ENCODE peak calls at places on chromosomes 1 and 21, in five cellular contexts. J is thoracic aorta, L is mucosa of descending colon, Z is A673, X is astrocyte of the spinal cord. T is an unnamed sample.

GRCh38 chr1:18681423-18681835 is 50.8 kb downstream of the PAX7 start:
- DNase-seq in Z (peak), J (no peak), X (no peak), L (no peak), T (peak)

GRCh38 chr1:240174734-240175133 is 83.1 kb downstream of the FMN2 start:
- DNase-seq in J (no peak), L (no peak), Z (no peak), X (no peak), T (no peak)

GRCh38 chr1:7400566-7400965 is 370.5 kb upstream of the VAMP3 start:
- DNase-seq in Z (no peak), J (no peak), L (no peak), X (no peak), T (no peak)

GRCh38 chr21:35437941-35438340 is 388.8 kb upstream of the RUNX1 start:
- DNase-seq in J (no peak), L (no peak), Z (no peak), X (no peak), T (no peak)

GRCh38 chr1:226603030-226603960 is 54.7 kb downstream of the STUM start:
- DNase-seq in L (no peak), J (no peak), X (peak), Z (no peak), T (peak)

GRCh38 chr1:108121361-108122143 is 78.6 kb downstream of the SLC25A24 start:
- DNase-seq in X (peak), Z (no peak), J (no peak), L (no peak), T (peak)

GRCh38 chr1:114207635-114208034 is 54.0 kb upstream of the SYT6 start:
- DNase-seq in L (no peak), J (no peak), Z (no peak), X (no peak), T (no peak)

GRCh38 chr1:222618001-222618879 is at the start of gene MIA3:
- DNase-seq in X (no peak), L (peak), Z (peak), J (peak), T (peak)

GRCh38 chr21:32114434-32115063 is 164.3 kb downstream of the MIS18A start:
- DNase-seq in Z (no peak), L (no peak), X (no peak), J (no peak), T (no peak)

GRCh38 chr1:37670133-37670532 is 22.2 kb upstream of the CDCA8 start:
- DNase-seq in Z (no peak), X (no peak), L (no peak), J (no peak), T (no peak)

GRCh38 chr21:44517175-44517899 is 22.7 kb downstream of the KRTAP10-1 start:
- DNase-seq in J (no peak), Z (peak), X (no peak), L (peak), T (no peak)

DNA sequence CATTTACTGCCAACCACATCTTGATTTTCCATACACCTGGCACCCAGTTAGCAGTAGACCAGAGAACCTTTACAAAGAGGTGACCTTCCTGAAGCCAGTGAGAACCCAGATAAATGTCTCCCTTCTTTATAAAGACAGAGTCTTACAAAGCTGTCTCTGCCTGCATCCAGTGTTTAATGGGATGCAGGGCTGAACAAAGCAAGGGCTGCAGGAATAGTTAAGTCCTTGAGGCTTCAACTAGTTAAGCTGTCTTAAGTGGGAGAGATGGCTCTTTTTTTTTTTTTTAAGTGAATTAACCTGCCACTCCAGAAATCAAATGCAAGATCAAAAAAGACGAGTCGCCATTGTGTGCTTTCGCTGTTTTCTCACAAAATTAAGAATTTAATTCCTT is 1.5 kb downstream of the AHCYL1 start:
- DNase-seq in J (no peak), X (no peak), L (no peak), Z (no peak), T (no peak)
- H3K4me3 ChIP-seq in J (peak), X (peak), L (no peak), Z (peak), T (peak)

DNA sequence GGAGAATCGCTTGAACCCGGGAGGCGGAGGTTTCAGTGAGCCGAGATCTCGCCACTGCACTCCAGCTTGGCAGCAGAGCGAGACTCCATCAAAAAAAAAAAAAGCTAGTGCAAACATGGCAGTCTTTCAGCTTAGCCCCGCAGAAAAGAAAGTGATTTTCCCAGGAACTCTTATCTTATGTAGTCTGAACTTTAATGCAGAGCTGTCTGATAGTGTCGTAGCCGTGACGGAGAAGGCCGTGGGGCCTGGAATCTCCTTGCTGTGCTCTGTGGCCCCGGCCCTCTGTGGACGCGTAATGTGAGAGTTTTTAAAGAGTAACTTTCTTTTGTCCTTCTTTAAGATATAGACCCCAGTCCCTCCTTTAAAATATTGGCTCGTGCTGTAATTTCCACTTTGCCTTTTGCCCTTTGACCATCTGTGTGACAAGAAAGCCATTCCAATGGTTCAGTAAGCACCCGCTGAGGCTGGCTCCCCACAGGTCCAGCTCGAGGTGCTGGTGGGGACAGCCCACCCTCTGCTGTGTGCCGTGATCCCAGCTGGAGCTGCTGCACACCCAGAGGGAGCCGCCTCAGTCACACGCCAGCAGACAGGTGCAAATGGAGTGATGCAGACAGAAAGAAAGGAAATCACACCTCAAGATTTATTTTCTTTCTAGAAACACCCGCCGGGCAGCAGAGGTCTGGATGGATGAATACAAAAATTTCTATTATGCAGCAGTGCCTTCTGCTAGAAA is 164.0 kb downstream of the PGBD5 start:
- DNase-seq in L (no peak), J (no peak), X (no peak), Z (no peak), T (no peak)
- H3K4me3 ChIP-seq in L (no peak), J (peak), X (no peak), Z (no peak), T (no peak)

DNA sequence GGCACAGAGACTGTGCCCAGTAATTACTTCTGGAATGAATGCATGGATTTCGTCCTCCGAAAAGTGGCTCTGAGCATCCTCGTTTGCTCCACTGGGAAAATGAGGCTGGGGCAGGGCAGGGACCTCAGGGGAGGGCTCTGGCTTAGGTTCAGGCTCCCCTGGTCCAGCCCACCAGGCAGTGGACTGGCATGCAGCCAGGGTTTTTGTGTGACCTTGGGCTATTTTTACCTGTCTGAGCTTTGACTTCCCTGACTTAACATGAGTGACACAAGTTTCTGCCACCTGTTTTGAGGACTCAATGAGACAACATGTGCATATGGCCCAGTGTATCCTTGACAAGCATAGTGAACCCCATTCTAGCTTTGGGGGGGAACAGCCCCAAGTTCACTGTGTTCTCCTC is 32.6 kb upstream of the EDN2 start:
- DNase-seq in L (no peak), Z (no peak), X (no peak), J (no peak), T (no peak)
- H3K4me3 ChIP-seq in L (no peak), Z (no peak), X (no peak), J (peak), T (no peak)

GRCh38 chr1:155062702-155063411 is 683 bp upstream of the EFNA4 start:
- DNase-seq in X (peak), J (no peak), L (peak), Z (peak), T (peak)

GRCh38 chr1:155062151-155062686 is 1.3 kb upstream of the EFNA4 start:
- DNase-seq in J (no peak), L (peak), X (no peak), Z (no peak), T (no peak)

GRCh38 chr1:155060736-155061135 is 2.8 kb upstream of the EFNA4 start:
- DNase-seq in J (no peak), L (no peak), Z (no peak), X (no peak), T (no peak)

GRCh38 chr1:155063550-155064108 is at the start of gene EFNA4:
- DNase-seq in Z (peak), J (no peak), L (peak), X (peak), T (peak)

GRCh38 chr1:155061381-155062150 is 2.0 kb upstream of the EFNA4 start:
- DNase-seq in L (peak), J (peak), X (peak), Z (peak), T (peak)
- H3K4me3 ChIP-seq in L (no peak), J (no peak), X (no peak), Z (peak), T (no peak)

GRCh38 chr1:207823531-207823879 is 71.7 kb downstream of the CD46 start:
- DNase-seq in Z (no peak), J (no peak), X (no peak), L (no peak), T (no peak)
- H3K4me3 ChIP-seq in Z (no peak), J (peak), X (peak), L (peak), T (peak)

GRCh38 chr21:14520535-14520934 is 25.6 kb downstream of the SAMSN1 start:
- DNase-seq in Z (no peak), X (no peak), L (no peak), J (no peak), T (no peak)
- H3K4me3 ChIP-seq in Z (no peak), X (no peak), L (no peak), J (no peak), T (no peak)

T was measured in epithelial cell of esophagus.